ENCODE peak calls at places on chromosomes 13 and 19, in nine cellular contexts. One of them, this sample, is unnamed.
A peak's percentile ranks its signal among the peaks of the same experiment; 100 is the strongest.

GRCh38 chr13:80577285-80577684 is 236.4 kb upstream of the SPRY2 start:
- DNase-seq in choroid plexus epithelial cell: no peak
- DNase-seq in stimulated activated CD4-positive, alpha-beta T cell treated with anti-CD3 and anti-CD28 coated beads, Interleukin-4, amount 100 ng/mL, for 1 hour: no peak
- DNase-seq in tibial nerve: no peak
- DNase-seq in left cardiac atrium: no peak
- DNase-seq in omental fat pad: no peak
- DNase-seq in posterior vena cava: no peak
- DNase-seq in kidney glomerular epithelial cell: no peak
- DNase-seq in AG04449: no peak
- DNase-seq in this sample: no peak

GRCh38 chr19:19955208-19955607 is 54.5 kb downstream of the ZNF93 start:
- DNase-seq in choroid plexus epithelial cell: no peak
- DNase-seq in AG04449: no peak
- DNase-seq in kidney glomerular epithelial cell: no peak
- DNase-seq in posterior vena cava: no peak
- DNase-seq in stimulated activated CD4-positive, alpha-beta T cell treated with anti-CD3 and anti-CD28 coated beads, Interleukin-4, amount 100 ng/mL, for 1 hour: no peak
- DNase-seq in tibial nerve: no peak
- DNase-seq in omental fat pad: no peak
- DNase-seq in left cardiac atrium: no peak
- DNase-seq in this sample: no peak

GRCh38 chr13:25816239-25816638 is 235.6 kb downstream of the SHISA2 start:
- DNase-seq in choroid plexus epithelial cell: no peak
- DNase-seq in kidney glomerular epithelial cell: no peak
- DNase-seq in left cardiac atrium: no peak
- DNase-seq in posterior vena cava: no peak
- DNase-seq in tibial nerve: no peak
- DNase-seq in stimulated activated CD4-positive, alpha-beta T cell treated with anti-CD3 and anti-CD28 coated beads, Interleukin-4, amount 100 ng/mL, for 1 hour: no peak
- DNase-seq in omental fat pad: no peak
- DNase-seq in AG04449: no peak
- DNase-seq in this sample: no peak

GRCh38 chr19:57465680-57466381 is 8.9 kb upstream of the VN1R1 start:
- DNase-seq in posterior vena cava: no peak
- DNase-seq in stimulated activated CD4-positive, alpha-beta T cell treated with anti-CD3 and anti-CD28 coated beads, Interleukin-4, amount 100 ng/mL, for 1 hour: no peak
- DNase-seq in tibial nerve: no peak
- DNase-seq in omental fat pad: no peak
- DNase-seq in left cardiac atrium: no peak
- DNase-seq in kidney glomerular epithelial cell: no peak
- DNase-seq in AG04449: no peak
- DNase-seq in choroid plexus epithelial cell: peak; percentile 25
- DNase-seq in this sample: no peak

GRCh38 chr13:113548171-113548641 is 36.3 kb upstream of the TFDP1 start:
- DNase-seq in kidney glomerular epithelial cell: no peak
- DNase-seq in AG04449: no peak
- DNase-seq in tibial nerve: no peak
- DNase-seq in omental fat pad: no peak
- DNase-seq in choroid plexus epithelial cell: peak; percentile 78
- DNase-seq in left cardiac atrium: no peak
- DNase-seq in stimulated activated CD4-positive, alpha-beta T cell treated with anti-CD3 and anti-CD28 coated beads, Interleukin-4, amount 100 ng/mL, for 1 hour: no peak
- DNase-seq in posterior vena cava: peak; percentile 82
- DNase-seq in this sample: no peak

GRCh38 chr19:49585023-49585422 is 3.9 kb downstream of the PRRG2 start:
- DNase-seq in omental fat pad: no peak
- DNase-seq in choroid plexus epithelial cell: no peak
- DNase-seq in stimulated activated CD4-positive, alpha-beta T cell treated with anti-CD3 and anti-CD28 coated beads, Interleukin-4, amount 100 ng/mL, for 1 hour: no peak
- DNase-seq in AG04449: no peak
- DNase-seq in kidney glomerular epithelial cell: no peak
- DNase-seq in left cardiac atrium: no peak
- DNase-seq in posterior vena cava: no peak
- DNase-seq in tibial nerve: no peak
- DNase-seq in this sample: no peak

GRCh38 chr13:111289251-111289650 is 31.2 kb upstream of the TEX29 start:
- DNase-seq in omental fat pad: no peak
- DNase-seq in AG04449: no peak
- DNase-seq in kidney glomerular epithelial cell: no peak
- DNase-seq in posterior vena cava: no peak
- DNase-seq in tibial nerve: no peak
- DNase-seq in stimulated activated CD4-positive, alpha-beta T cell treated with anti-CD3 and anti-CD28 coated beads, Interleukin-4, amount 100 ng/mL, for 1 hour: no peak
- DNase-seq in left cardiac atrium: no peak
- DNase-seq in choroid plexus epithelial cell: no peak
- DNase-seq in this sample: no peak

GRCh38 chr13:59363950-59364349 is 799.8 kb downstream of the DIAPH3 start:
- DNase-seq in AG04449: no peak
- DNase-seq in posterior vena cava: no peak
- DNase-seq in left cardiac atrium: no peak
- DNase-seq in tibial nerve: no peak
- DNase-seq in kidney glomerular epithelial cell: no peak
- DNase-seq in stimulated activated CD4-positive, alpha-beta T cell treated with anti-CD3 and anti-CD28 coated beads, Interleukin-4, amount 100 ng/mL, for 1 hour: no peak
- DNase-seq in omental fat pad: no peak
- DNase-seq in choroid plexus epithelial cell: no peak
- DNase-seq in this sample: no peak

GRCh38 chr13:36673838-36674326 is at the start of gene SERTM1:
- DNase-seq in AG04449: no peak
- DNase-seq in posterior vena cava: no peak
- DNase-seq in left cardiac atrium: peak; percentile 25
- DNase-seq in omental fat pad: no peak
- DNase-seq in tibial nerve: no peak
- DNase-seq in stimulated activated CD4-positive, alpha-beta T cell treated with anti-CD3 and anti-CD28 coated beads, Interleukin-4, amount 100 ng/mL, for 1 hour: no peak
- DNase-seq in kidney glomerular epithelial cell: no peak
- DNase-seq in choroid plexus epithelial cell: peak; percentile 22
- DNase-seq in this sample: peak; percentile 32

GRCh38 chr13:107882708-107883560 is 332.4 kb downstream of the LIG4 start:
- DNase-seq in AG04449: no peak
- DNase-seq in choroid plexus epithelial cell: no peak
- DNase-seq in stimulated activated CD4-positive, alpha-beta T cell treated with anti-CD3 and anti-CD28 coated beads, Interleukin-4, amount 100 ng/mL, for 1 hour: no peak
- DNase-seq in tibial nerve: no peak
- DNase-seq in kidney glomerular epithelial cell: no peak
- DNase-seq in posterior vena cava: no peak
- DNase-seq in left cardiac atrium: no peak
- DNase-seq in omental fat pad: no peak
- DNase-seq in this sample: no peak

GRCh38 chr19:49338023-49338677 is 2.9 kb downstream of the CD37 start:
- DNase-seq in kidney glomerular epithelial cell: no peak
- DNase-seq in posterior vena cava: peak; percentile 78
- DNase-seq in left cardiac atrium: no peak
- DNase-seq in stimulated activated CD4-positive, alpha-beta T cell treated with anti-CD3 and anti-CD28 coated beads, Interleukin-4, amount 100 ng/mL, for 1 hour: no peak
- DNase-seq in tibial nerve: no peak
- DNase-seq in AG04449: no peak
- DNase-seq in omental fat pad: no peak
- DNase-seq in choroid plexus epithelial cell: no peak
- DNase-seq in this sample: no peak

GRCh38 chr19:54104998-54105715 is 2.5 kb downstream of the NDUFA3 start:
- DNase-seq in left cardiac atrium: no peak
- DNase-seq in posterior vena cava: no peak
- DNase-seq in tibial nerve: no peak
- DNase-seq in choroid plexus epithelial cell: no peak
- DNase-seq in kidney glomerular epithelial cell: no peak
- DNase-seq in stimulated activated CD4-positive, alpha-beta T cell treated with anti-CD3 and anti-CD28 coated beads, Interleukin-4, amount 100 ng/mL, for 1 hour: no peak
- DNase-seq in omental fat pad: no peak
- DNase-seq in AG04449: no peak
- DNase-seq in this sample: no peak

GRCh38 chr13:95643471-95643813 is 1.1 kb downstream of the DZIP1 start:
- DNase-seq in posterior vena cava: no peak
- DNase-seq in tibial nerve: no peak
- DNase-seq in stimulated activated CD4-positive, alpha-beta T cell treated with anti-CD3 and anti-CD28 coated beads, Interleukin-4, amount 100 ng/mL, for 1 hour: no peak
- DNase-seq in omental fat pad: no peak
- DNase-seq in kidney glomerular epithelial cell: no peak
- DNase-seq in AG04449: no peak
- DNase-seq in left cardiac atrium: no peak
- DNase-seq in choroid plexus epithelial cell: peak; percentile 63
- DNase-seq in this sample: no peak

GRCh38 chr19:14406645-14407331 is 12.4 kb downstream of the DDX39A start:
- DNase-seq in choroid plexus epithelial cell: no peak
- DNase-seq in omental fat pad: no peak
- DNase-seq in left cardiac atrium: no peak
- DNase-seq in stimulated activated CD4-positive, alpha-beta T cell treated with anti-CD3 and anti-CD28 coated beads, Interleukin-4, amount 100 ng/mL, for 1 hour: no peak
- DNase-seq in kidney glomerular epithelial cell: no peak
- DNase-seq in tibial nerve: no peak
- DNase-seq in posterior vena cava: no peak
- DNase-seq in AG04449: no peak
- DNase-seq in this sample: no peak

GRCh38 chr13:32278456-32278855 is 36.7 kb downstream of the ZAR1L start:
- DNase-seq in posterior vena cava: no peak
- DNase-seq in left cardiac atrium: no peak
- DNase-seq in tibial nerve: no peak
- DNase-seq in kidney glomerular epithelial cell: peak; percentile 17
- DNase-seq in choroid plexus epithelial cell: peak; percentile 59
- DNase-seq in omental fat pad: no peak
- DNase-seq in stimulated activated CD4-positive, alpha-beta T cell treated with anti-CD3 and anti-CD28 coated beads, Interleukin-4, amount 100 ng/mL, for 1 hour: no peak
- DNase-seq in AG04449: peak; percentile 14
- DNase-seq in this sample: no peak

GRCh38 chr19:13014101-13014920 is 19.0 kb downstream of the NFIX start:
- DNase-seq in left cardiac atrium: no peak
- DNase-seq in stimulated activated CD4-positive, alpha-beta T cell treated with anti-CD3 and anti-CD28 coated beads, Interleukin-4, amount 100 ng/mL, for 1 hour: no peak
- DNase-seq in AG04449: no peak
- DNase-seq in kidney glomerular epithelial cell: no peak
- DNase-seq in posterior vena cava: no peak
- DNase-seq in omental fat pad: no peak
- DNase-seq in choroid plexus epithelial cell: no peak
- DNase-seq in tibial nerve: no peak
- DNase-seq in this sample: no peak

GRCh38 chr19:48999481-49000325 is 6.0 kb downstream of the RUVBL2 start:
- DNase-seq in omental fat pad: no peak
- DNase-seq in AG04449: no peak
- DNase-seq in choroid plexus epithelial cell: peak; percentile 87
- DNase-seq in left cardiac atrium: peak; percentile 58
- DNase-seq in tibial nerve: no peak
- DNase-seq in stimulated activated CD4-positive, alpha-beta T cell treated with anti-CD3 and anti-CD28 coated beads, Interleukin-4, amount 100 ng/mL, for 1 hour: peak; percentile 65
- DNase-seq in kidney glomerular epithelial cell: peak; percentile 47
- DNase-seq in posterior vena cava: no peak
- DNase-seq in this sample: no peak

GRCh38 chr13:28707629-28708427 is 10.9 kb downstream of the SLC46A3 start:
- DNase-seq in choroid plexus epithelial cell: peak; percentile 88
- DNase-seq in AG04449: peak; percentile 84
- DNase-seq in omental fat pad: no peak
- DNase-seq in posterior vena cava: no peak
- DNase-seq in stimulated activated CD4-positive, alpha-beta T cell treated with anti-CD3 and anti-CD28 coated beads, Interleukin-4, amount 100 ng/mL, for 1 hour: no peak
- DNase-seq in left cardiac atrium: no peak
- DNase-seq in kidney glomerular epithelial cell: no peak
- DNase-seq in tibial nerve: no peak
- DNase-seq in this sample: no peak

GRCh38 chr13:114067886-114068722 is 64.3 kb downstream of the RASA3 start:
- DNase-seq in tibial nerve: no peak
- DNase-seq in stimulated activated CD4-positive, alpha-beta T cell treated with anti-CD3 and anti-CD28 coated beads, Interleukin-4, amount 100 ng/mL, for 1 hour: peak; percentile 34
- DNase-seq in choroid plexus epithelial cell: no peak
- DNase-seq in AG04449: no peak
- DNase-seq in omental fat pad: no peak
- DNase-seq in posterior vena cava: peak; percentile 81
- DNase-seq in kidney glomerular epithelial cell: no peak
- DNase-seq in left cardiac atrium: no peak
- DNase-seq in this sample: no peak

GRCh38 chr19:10226376-10227214 is 4.5 kb downstream of the S1PR2 start:
- DNase-seq in kidney glomerular epithelial cell: no peak
- DNase-seq in omental fat pad: no peak
- DNase-seq in tibial nerve: peak; percentile 80
- DNase-seq in left cardiac atrium: peak; percentile 83
- DNase-seq in stimulated activated CD4-positive, alpha-beta T cell treated with anti-CD3 and anti-CD28 coated beads, Interleukin-4, amount 100 ng/mL, for 1 hour: no peak
- DNase-seq in posterior vena cava: peak; percentile 94
- DNase-seq in choroid plexus epithelial cell: peak; percentile 64
- DNase-seq in AG04449: no peak
- DNase-seq in this sample: peak; percentile 52

GRCh38 chr13:46354143-46355087 is 32.6 kb downstream of the RUBCNL start:
- DNase-seq in AG04449: peak; percentile 86
- DNase-seq in stimulated activated CD4-positive, alpha-beta T cell treated with anti-CD3 and anti-CD28 coated beads, Interleukin-4, amount 100 ng/mL, for 1 hour: no peak
- DNase-seq in left cardiac atrium: no peak
- DNase-seq in tibial nerve: no peak
- DNase-seq in kidney glomerular epithelial cell: peak; percentile 96
- DNase-seq in choroid plexus epithelial cell: peak; percentile 96
- DNase-seq in omental fat pad: no peak
- DNase-seq in posterior vena cava: no peak
- DNase-seq in this sample: no peak

GRCh38 chr13:33006646-33007045 is 9.6 kb upstream of the KL start:
- DNase-seq in posterior vena cava: no peak
- DNase-seq in tibial nerve: no peak
- DNase-seq in choroid plexus epithelial cell: no peak
- DNase-seq in stimulated activated CD4-positive, alpha-beta T cell treated with anti-CD3 and anti-CD28 coated beads, Interleukin-4, amount 100 ng/mL, for 1 hour: no peak
- DNase-seq in left cardiac atrium: no peak
- DNase-seq in AG04449: no peak
- DNase-seq in omental fat pad: no peak
- DNase-seq in kidney glomerular epithelial cell: no peak
- DNase-seq in this sample: no peak

This sample was measured in mucosa of descending colon.